ENCODE peak calls at places on chromosomes 13 and 19, in six cellular contexts. N, D, W, G, O and C are unnamed samples.
A peak's percentile ranks its signal among the peaks of the same experiment; 100 is the strongest.

GRCh38 chr13:111397202-111397880 is 76.9 kb downstream of the TEX29 start:
- ATAC-seq in D (no peak), G (no peak), N (no peak), O (no peak), W (no peak), C (no peak)

GRCh38 chr13:51636349-51636890 is 52.2 kb downstream of the WDFY2 start:
- ATAC-seq in G (no peak), W (no peak), O (no peak), D (no peak), N (no peak), C (no peak)

GRCh38 chr19:18379803-18380747 is 5.9 kb upstream of the GDF15 start:
- ATAC-seq in N (no peak), O (peak; percentile 27), W (no peak), G (no peak), D (no peak), C (no peak)

GRCh38 chr13:112792511-112792910 is 102.7 kb downstream of the ATP11A start:
- ATAC-seq in W (no peak), O (no peak), N (no peak), G (no peak), D (no peak), C (no peak)

GRCh38 chr13:75417006-75417384 is 65.0 kb downstream of the TBC1D4 start:
- ATAC-seq in G (no peak), N (no peak), D (no peak), O (peak; percentile 67), W (no peak), C (peak; percentile 37)

GRCh38 chr13:58907347-58907746 is 1256.4 kb downstream of the DIAPH3 start:
- ATAC-seq in N (no peak), D (no peak), O (no peak), G (no peak), W (no peak), C (no peak)

GRCh38 chr19:56086671-56087430 is 34.2 kb downstream of the ZNF787 start:
- ATAC-seq in D (no peak), N (no peak), O (no peak), G (no peak), W (no peak), C (no peak)

GRCh38 chr19:45250216-45250831 is 747 bp upstream of the MARK4 start:
- ATAC-seq in D (no peak), G (no peak), O (peak; percentile 31), W (no peak), N (no peak), C (no peak)

GRCh38 chr13:39956036-39956435 is 300.6 kb downstream of the COG6 start:
- ATAC-seq in D (peak; percentile 53), O (no peak), G (peak; percentile 69), W (peak; percentile 73), N (peak; percentile 96), C (peak; percentile 83)

GRCh38 chr13:36685912-36686311 is 12.1 kb downstream of the SERTM1 start:
- ATAC-seq in O (peak; percentile 41), W (no peak), D (no peak), G (no peak), N (no peak), C (no peak)

GRCh38 chr13:83216521-83217245 is 665.6 kb downstream of the SLITRK1 start:
- ATAC-seq in W (no peak), N (no peak), G (no peak), O (no peak), D (no peak), C (no peak)